ENCODE peak calls at places on chromosomes 12 and 14, in seven cellular contexts. One of them, this sample, is unnamed.

GRCh38 chr12:13727707-13728147 is 253.7 kb downstream of the GRIN2B start:
- DNase-seq in right cardiac atrium: no peak
- DNase-seq in Caco-2: no peak
- DNase-seq in H9: no peak
- DNase-seq in GM12864: no peak
- DNase-seq in RCC 7860: peak
- DNase-seq in T-helper 1 cell: no peak
- DNase-seq in this sample: no peak

GRCh38 chr14:93543766-93544165 is 113.0 kb downstream of the UNC79 start:
- DNase-seq in right cardiac atrium: no peak
- DNase-seq in H9: no peak
- DNase-seq in T-helper 1 cell: no peak
- DNase-seq in GM12864: no peak
- DNase-seq in Caco-2: peak
- DNase-seq in RCC 7860: no peak
- DNase-seq in this sample: no peak

GRCh38 chr12:92624236-92624635 is 78.6 kb upstream of the PLEKHG7 start:
- DNase-seq in Caco-2: no peak
- DNase-seq in right cardiac atrium: no peak
- DNase-seq in RCC 7860: peak
- DNase-seq in T-helper 1 cell: no peak
- DNase-seq in H9: no peak
- DNase-seq in GM12864: no peak
- DNase-seq in this sample: no peak

GRCh38 chr14:88281447-88281846 is 41.6 kb downstream of the KCNK10 start:
- DNase-seq in right cardiac atrium: no peak
- DNase-seq in RCC 7860: no peak
- DNase-seq in T-helper 1 cell: no peak
- DNase-seq in GM12864: no peak
- DNase-seq in Caco-2: no peak
- DNase-seq in H9: no peak
- DNase-seq in this sample: no peak

GRCh38 chr14:100525615-100526014 is 61.6 kb downstream of the BEGAIN start:
- DNase-seq in RCC 7860: no peak
- DNase-seq in right cardiac atrium: peak
- DNase-seq in H9: no peak
- DNase-seq in Caco-2: no peak
- DNase-seq in T-helper 1 cell: no peak
- DNase-seq in GM12864: no peak
- DNase-seq in this sample: no peak

GRCh38 chr14:33780035-33780434 is 170.8 kb downstream of the EGLN3 start:
- DNase-seq in right cardiac atrium: no peak
- DNase-seq in Caco-2: no peak
- DNase-seq in T-helper 1 cell: no peak
- DNase-seq in RCC 7860: no peak
- DNase-seq in GM12864: no peak
- DNase-seq in H9: no peak
- DNase-seq in this sample: no peak

GRCh38 chr14:106625181-106625580 is 1098.8 kb downstream of the TMEM121 start:
- DNase-seq in GM12864: no peak
- DNase-seq in T-helper 1 cell: no peak
- DNase-seq in RCC 7860: no peak
- DNase-seq in right cardiac atrium: no peak
- DNase-seq in Caco-2: no peak
- DNase-seq in H9: no peak
- DNase-seq in this sample: no peak

GRCh38 chr14:79467837-79468236 is 743.5 kb downstream of the DIO2 start:
- DNase-seq in T-helper 1 cell: no peak
- DNase-seq in RCC 7860: no peak
- DNase-seq in Caco-2: peak
- DNase-seq in GM12864: no peak
- DNase-seq in right cardiac atrium: peak
- DNase-seq in H9: no peak
- DNase-seq in this sample: no peak

GRCh38 chr12:92938623-92939022 is 9.5 kb upstream of the EEA1 start:
- DNase-seq in T-helper 1 cell: no peak
- DNase-seq in right cardiac atrium: no peak
- DNase-seq in RCC 7860: no peak
- DNase-seq in GM12864: no peak
- DNase-seq in H9: no peak
- DNase-seq in Caco-2: no peak
- DNase-seq in this sample: no peak

GRCh38 chr14:55245657-55246268 is 25.5 kb upstream of the FBXO34 start:
- DNase-seq in H9: no peak
- DNase-seq in right cardiac atrium: no peak
- DNase-seq in T-helper 1 cell: peak
- DNase-seq in RCC 7860: no peak
- DNase-seq in Caco-2: peak
- DNase-seq in GM12864: no peak
- DNase-seq in this sample: peak

GRCh38 chr12:88844426-88844825 is 264.2 kb upstream of the KITLG start:
- DNase-seq in RCC 7860: no peak
- DNase-seq in GM12864: no peak
- DNase-seq in right cardiac atrium: no peak
- DNase-seq in Caco-2: no peak
- DNase-seq in H9: peak
- DNase-seq in T-helper 1 cell: no peak
- DNase-seq in this sample: no peak

GRCh38 chr14:101230161-101230850 is 326.8 kb upstream of the RTL1 start:
- DNase-seq in RCC 7860: no peak
- DNase-seq in GM12864: no peak
- DNase-seq in H9: peak
- DNase-seq in Caco-2: no peak
- DNase-seq in T-helper 1 cell: no peak
- DNase-seq in right cardiac atrium: no peak
- DNase-seq in this sample: no peak

GRCh38 chr12:120468846-120469449 is 600 bp downstream of the SRSF9 start:
- DNase-seq in Caco-2: peak
- DNase-seq in right cardiac atrium: peak
- DNase-seq in GM12864: no peak
- DNase-seq in RCC 7860: no peak
- DNase-seq in T-helper 1 cell: no peak
- DNase-seq in H9: no peak
- DNase-seq in this sample: peak

GRCh38 chr12:6230321-6231110 is 30.3 kb downstream of the CD9 start:
- DNase-seq in RCC 7860: no peak
- DNase-seq in Caco-2: no peak
- DNase-seq in H9: no peak
- DNase-seq in right cardiac atrium: peak
- DNase-seq in GM12864: peak
- DNase-seq in T-helper 1 cell: peak
- DNase-seq in this sample: peak

GRCh38 chr14:55240526-55241178 is 30.6 kb upstream of the FBXO34 start:
- DNase-seq in Caco-2: no peak
- DNase-seq in H9: peak
- DNase-seq in T-helper 1 cell: no peak
- DNase-seq in GM12864: no peak
- DNase-seq in RCC 7860: no peak
- DNase-seq in right cardiac atrium: no peak
- DNase-seq in this sample: no peak

GRCh38 chr12:10940389-10940788 is 1.3 kb upstream of the TAS2R14 start:
- DNase-seq in GM12864: no peak
- DNase-seq in RCC 7860: peak
- DNase-seq in right cardiac atrium: no peak
- DNase-seq in T-helper 1 cell: no peak
- DNase-seq in Caco-2: no peak
- DNase-seq in H9: no peak
- DNase-seq in this sample: no peak

GRCh38 chr14:105480807-105481801 is 5.6 kb upstream of the CRIP1 start:
- DNase-seq in Caco-2: peak
- DNase-seq in T-helper 1 cell: peak
- DNase-seq in right cardiac atrium: peak
- DNase-seq in GM12864: no peak
- DNase-seq in H9: peak
- DNase-seq in RCC 7860: peak
- DNase-seq in this sample: peak

GRCh38 chr14:104284107-104284592 is 145.8 kb downstream of the KIF26A start:
- DNase-seq in GM12864: no peak
- DNase-seq in H9: peak
- DNase-seq in T-helper 1 cell: no peak
- DNase-seq in RCC 7860: no peak
- DNase-seq in right cardiac atrium: peak
- DNase-seq in Caco-2: no peak
- DNase-seq in this sample: no peak

GRCh38 chr12:66087365-66087943 is 43.1 kb downstream of the LLPH start:
- DNase-seq in T-helper 1 cell: peak
- DNase-seq in GM12864: peak
- DNase-seq in Caco-2: peak
- DNase-seq in right cardiac atrium: peak
- DNase-seq in RCC 7860: peak
- DNase-seq in H9: peak
- DNase-seq in this sample: peak

GRCh38 chr14:24329736-24330135 is 5.1 kb downstream of the ADCY4 start:
- DNase-seq in GM12864: no peak
- DNase-seq in RCC 7860: no peak
- DNase-seq in Caco-2: no peak
- DNase-seq in right cardiac atrium: peak
- DNase-seq in H9: no peak
- DNase-seq in T-helper 1 cell: peak
- DNase-seq in this sample: peak

GRCh38 chr14:65303185-65303901 is 109.2 kb upstream of the FUT8 start:
- DNase-seq in GM12864: no peak
- DNase-seq in right cardiac atrium: no peak
- DNase-seq in Caco-2: no peak
- DNase-seq in H9: no peak
- DNase-seq in T-helper 1 cell: peak
- DNase-seq in RCC 7860: no peak
- DNase-seq in this sample: no peak

GRCh38 chr12:131530041-131530332 is 180.9 kb upstream of the SFSWAP start:
- DNase-seq in GM12864: no peak
- DNase-seq in RCC 7860: no peak
- DNase-seq in T-helper 1 cell: no peak
- DNase-seq in H9: no peak
- DNase-seq in Caco-2: no peak
- DNase-seq in right cardiac atrium: no peak
- DNase-seq in this sample: no peak

GRCh38 chr12:123715151-123715676 is 3.1 kb downstream of the ATP6V0A2 start:
- DNase-seq in T-helper 1 cell: peak
- DNase-seq in RCC 7860: no peak
- DNase-seq in GM12864: no peak
- DNase-seq in H9: no peak
- DNase-seq in Caco-2: no peak
- DNase-seq in right cardiac atrium: no peak
- DNase-seq in this sample: no peak

GRCh38 chr12:111454311-111454710 is 48.6 kb downstream of the SH2B3 start:
- DNase-seq in T-helper 1 cell: no peak
- DNase-seq in H9: no peak
- DNase-seq in RCC 7860: no peak
- DNase-seq in GM12864: no peak
- DNase-seq in right cardiac atrium: no peak
- DNase-seq in Caco-2: no peak
- DNase-seq in this sample: no peak

GRCh38 chr14:30227871-30228270 is 300.2 kb upstream of the PRKD1 start:
- DNase-seq in T-helper 1 cell: no peak
- DNase-seq in right cardiac atrium: peak
- DNase-seq in RCC 7860: no peak
- DNase-seq in GM12864: no peak
- DNase-seq in Caco-2: no peak
- DNase-seq in H9: no peak
- DNase-seq in this sample: no peak

This sample was measured in CD4-positive, alpha-beta T cell.